ENCODE peak calls at places on chromosome 1, in four cellular contexts. B, D, X and G are unnamed samples.

GRCh38 chr1:219928791-219929118 is 398 bp upstream of the SLC30A10 start:
- DNase-seq in B (no peak), D (no peak), X (no peak), G (no peak)

GRCh38 chr1:112714313-112715263 is 544 bp downstream of the PPM1J start:
- DNase-seq in B (no peak), D (no peak), X (peak; percentile 68), G (peak; percentile 36)

GRCh38 chr1:205199090-205199930 is 12.2 kb downstream of the DSTYK start:
- DNase-seq in B (no peak), D (no peak), X (no peak), G (no peak)

GRCh38 chr1:76625887-76626286 is 241.4 kb upstream of the ST6GALNAC5 start:
- DNase-seq in B (no peak), D (no peak), X (no peak), G (no peak)

GRCh38 chr1:204647114-204647804 is 38.3 kb downstream of the LRRN2 start:
- DNase-seq in B (peak; percentile 7), D (peak; percentile 86), X (no peak), G (peak; percentile 85)

GRCh38 chr1:15741183-15741850 is 982 bp upstream of the TMEM82 start:
- DNase-seq in B (peak; percentile 56), D (peak; percentile 70), X (peak; percentile 88), G (peak; percentile 88)

GRCh38 chr1:230264342-230264741 is 161.8 kb downstream of the PGBD5 start:
- DNase-seq in B (no peak), D (no peak), X (no peak), G (no peak)

GRCh38 chr1:116971965-116972675 is 29.4 kb upstream of the CD101 start:
- DNase-seq in B (no peak), D (no peak), X (no peak), G (no peak)

GRCh38 chr1:31787786-31788137 is 23.6 kb upstream of the ADGRB2 start:
- DNase-seq in B (no peak), D (no peak), X (no peak), G (no peak)

GRCh38 chr1:31789259-31790065 is 25.3 kb upstream of the ADGRB2 start:
- DNase-seq in B (peak; percentile 90), D (peak; percentile 86), X (peak; percentile 98), G (peak; percentile 94)

GRCh38 chr1:31788138-31788824 is 24.1 kb upstream of the ADGRB2 start:
- DNase-seq in B (peak; percentile 88), D (peak; percentile 91), X (peak; percentile 98), G (peak; percentile 95)

GRCh38 chr1:31790140-31790539 is 25.7 kb downstream of the SPOCD1 start:
- DNase-seq in B (no peak), D (no peak), X (no peak), G (no peak)

DNA sequence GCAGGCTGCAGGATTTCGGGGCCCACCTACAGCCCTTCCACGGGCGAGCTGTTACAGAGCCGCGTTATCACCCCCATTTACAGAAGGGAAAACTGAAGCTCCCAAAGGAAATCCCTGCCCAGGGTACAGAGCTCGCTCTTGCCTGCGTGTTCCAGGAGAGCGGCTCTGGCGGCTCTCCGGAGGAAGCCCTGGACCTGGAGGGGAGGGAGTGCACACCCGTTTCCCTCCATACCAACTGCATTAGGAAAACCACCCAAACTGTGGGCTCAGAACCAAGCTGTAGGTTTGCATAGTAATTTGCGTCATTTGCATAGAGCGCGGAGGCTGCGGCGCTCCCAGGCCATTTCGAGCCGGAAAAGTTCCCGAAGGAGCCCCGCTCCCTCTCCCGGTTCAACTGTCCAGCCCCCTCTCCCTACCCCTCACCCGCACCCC is 24.7 kb upstream of the ADGRB2 start:
- DNase-seq in B (no peak), D (peak; percentile 68), X (no peak), G (no peak)
- H3K27ac ChIP-seq in B (peak overlapping the region; percentile 71), D (peak overlapping the region; percentile 94), X (peak overlapping the region; percentile 70), G (peak overlapping the region; percentile 2)

GRCh38 chr1:30272288-30273020 is 450.9 kb downstream of the MATN1 start:
- DNase-seq in B (no peak), D (no peak), X (no peak), G (no peak)
- H3K27ac ChIP-seq in B (no peak overlapping the region), D (no peak overlapping the region), X (no peak overlapping the region), G (no peak overlapping the region)

GRCh38 chr1:165894591-165894990 is 67.2 kb downstream of the UCK2 start:
- DNase-seq in B (no peak), D (peak; percentile 33), X (no peak), G (no peak)

GRCh38 chr1:165891461-165891860 is 64.0 kb downstream of the UCK2 start:
- DNase-seq in B (no peak), D (no peak), X (no peak), G (no peak)

GRCh38 chr1:165892935-165893334 is 65.5 kb downstream of the UCK2 start:
- DNase-seq in B (no peak), D (no peak), X (no peak), G (no peak)

GRCh38 chr1:165895451-165895871 is 68.0 kb downstream of the UCK2 start:
- DNase-seq in B (no peak), D (no peak), X (no peak), G (no peak)

DNA sequence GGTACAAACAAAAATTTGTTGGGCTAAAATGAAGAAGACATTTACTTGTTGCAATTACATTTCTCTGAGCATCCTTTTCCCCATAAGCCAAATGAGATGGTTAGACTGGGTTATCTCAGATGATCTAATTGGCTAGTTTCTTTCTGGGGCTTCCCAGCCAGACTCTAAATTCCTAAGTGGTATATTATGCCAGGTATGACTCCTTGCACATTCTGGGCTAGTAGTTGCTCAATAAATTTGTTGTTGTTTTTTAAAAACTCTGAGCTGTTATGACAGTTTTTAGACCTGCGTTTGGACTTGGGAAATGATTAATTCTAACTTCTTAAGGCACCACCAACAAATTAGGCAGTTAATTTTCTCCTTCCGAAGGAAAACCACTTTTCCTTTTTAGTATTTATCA is 66.1 kb downstream of the UCK2 start:
- DNase-seq in B (no peak), D (no peak), X (no peak), G (no peak)
- H3K27ac ChIP-seq in B (no peak overlapping the region), D (no peak overlapping the region), X (no peak overlapping the region), G (no peak overlapping the region)

GRCh38 chr1:83086346-83086745 is 912.6 kb downstream of the TTLL7 start:
- DNase-seq in B (no peak), D (no peak), X (no peak), G (no peak)
- H3K27ac ChIP-seq in B (no peak overlapping the region), D (no peak overlapping the region), X (no peak overlapping the region), G (no peak overlapping the region)

GRCh38 chr1:83022206-83022605 is 976.7 kb downstream of the TTLL7 start:
- DNase-seq in B (no peak), D (no peak), X (no peak), G (no peak)
- H3K27ac ChIP-seq in B (no peak overlapping the region), D (no peak overlapping the region), X (no peak overlapping the region), G (no peak overlapping the region)

DNA sequence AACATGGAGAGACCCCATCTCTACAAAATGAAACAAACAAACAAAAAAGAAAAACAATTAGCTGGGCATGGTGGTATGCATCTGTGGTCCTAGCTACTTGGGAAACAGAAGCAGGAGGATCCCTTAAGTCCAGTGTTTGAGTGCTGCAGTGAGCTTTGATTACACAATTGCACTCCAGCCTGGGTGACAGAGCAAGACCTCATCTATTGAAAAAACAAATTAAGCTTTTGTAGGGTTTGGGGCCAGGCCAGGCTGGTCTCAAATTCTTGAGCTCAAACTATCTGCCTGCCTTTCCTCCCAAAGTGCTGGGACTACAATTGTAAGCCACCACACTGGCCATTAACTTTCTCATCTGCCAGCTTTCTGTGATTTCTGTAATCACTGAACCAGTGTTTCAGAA is 27.2 kb downstream of the NIPAL3 start:
- DNase-seq in B (no peak), D (no peak), X (no peak), G (peak; percentile 59)
- H3K27ac ChIP-seq in B (no peak overlapping the region), D (no peak overlapping the region), X (no peak overlapping the region), G (no peak overlapping the region)